ENCODE peak calls at places on chromosomes 12 and 14, in seven cellular contexts. One of them, this sample, is unnamed.

GRCh38 chr12:115046805-115047204 is 362.8 kb upstream of the TBX3 start:
- DNase-seq in NB4: peak
- DNase-seq in HL-60: peak
- DNase-seq in A549: no peak
- DNase-seq in suprapubic skin: no peak
- DNase-seq in AG10803: no peak
- DNase-seq in HCT116: peak
- DNase-seq in this sample: no peak

GRCh38 chr12:29782285-29782820 is 1.4 kb downstream of the TMTC1 start:
- DNase-seq in NB4: peak
- DNase-seq in HL-60: peak
- DNase-seq in suprapubic skin: no peak
- DNase-seq in A549: no peak
- DNase-seq in HCT116: no peak
- DNase-seq in AG10803: peak
- DNase-seq in this sample: no peak

GRCh38 chr14:99726538-99727095 is 42.5 kb downstream of the CYP46A1 start:
- DNase-seq in AG10803: no peak
- DNase-seq in A549: no peak
- DNase-seq in suprapubic skin: peak
- DNase-seq in HL-60: no peak
- DNase-seq in NB4: no peak
- DNase-seq in HCT116: no peak
- DNase-seq in this sample: peak

GRCh38 chr12:116102019-116102418 is 175.5 kb downstream of the MED13L start:
- DNase-seq in NB4: no peak
- DNase-seq in suprapubic skin: no peak
- DNase-seq in A549: no peak
- DNase-seq in AG10803: peak
- DNase-seq in HL-60: no peak
- DNase-seq in HCT116: no peak
- DNase-seq in this sample: no peak

GRCh38 chr12:124296295-124296915 is 1.5 kb downstream of the RFLNA start:
- DNase-seq in NB4: no peak
- DNase-seq in AG10803: no peak
- DNase-seq in A549: no peak
- DNase-seq in HL-60: no peak
- DNase-seq in HCT116: no peak
- DNase-seq in suprapubic skin: no peak
- DNase-seq in this sample: no peak

GRCh38 chr12:97921957-97922722 is 459.5 kb downstream of the RMST start:
- DNase-seq in A549: no peak
- DNase-seq in AG10803: peak
- DNase-seq in suprapubic skin: no peak
- DNase-seq in HL-60: no peak
- DNase-seq in NB4: no peak
- DNase-seq in HCT116: no peak
- DNase-seq in this sample: peak

GRCh38 chr14:68651075-68651474 is 141.8 kb downstream of the ZFP36L1 start:
- DNase-seq in HCT116: no peak
- DNase-seq in AG10803: no peak
- DNase-seq in NB4: no peak
- DNase-seq in HL-60: no peak
- DNase-seq in A549: no peak
- DNase-seq in suprapubic skin: no peak
- DNase-seq in this sample: no peak

GRCh38 chr12:79778802-79779201 is 88.0 kb upstream of the PAWR start:
- DNase-seq in HL-60: no peak
- DNase-seq in HCT116: no peak
- DNase-seq in AG10803: no peak
- DNase-seq in suprapubic skin: no peak
- DNase-seq in NB4: no peak
- DNase-seq in A549: no peak
- DNase-seq in this sample: no peak

GRCh38 chr12:132617822-132618682 is 524 bp upstream of the P2RX2 start:
- DNase-seq in AG10803: no peak
- DNase-seq in NB4: no peak
- DNase-seq in HL-60: no peak
- DNase-seq in A549: no peak
- DNase-seq in suprapubic skin: no peak
- DNase-seq in HCT116: no peak
- DNase-seq in this sample: no peak

DNA sequence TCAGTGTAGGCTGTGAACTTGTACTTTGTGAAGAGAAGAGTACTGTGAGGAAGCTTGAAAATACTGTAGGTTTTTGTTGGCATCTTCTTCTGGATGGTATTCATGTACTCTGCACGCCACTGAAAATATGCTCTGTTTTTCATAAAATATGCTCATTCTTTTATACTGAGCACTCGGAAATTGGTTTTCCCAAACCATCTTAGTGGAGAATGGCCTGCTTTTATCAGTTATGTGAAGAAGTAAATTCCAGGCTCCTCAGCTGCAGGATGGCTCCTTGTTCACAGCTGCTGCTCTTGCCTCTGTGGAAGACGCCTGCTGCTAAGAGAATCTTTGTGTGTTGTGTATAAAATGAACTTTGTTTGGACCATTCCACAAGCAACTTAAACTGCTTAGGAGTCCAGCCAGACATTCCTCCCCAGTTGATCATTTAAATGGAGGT is 443.5 kb upstream of the RGS6 start:
- DNase-seq in AG10803: peak
- DNase-seq in NB4: no peak
- DNase-seq in A549: no peak
- DNase-seq in HCT116: no peak
- DNase-seq in HL-60: no peak
- DNase-seq in suprapubic skin: no peak
- DNase-seq in this sample: no peak
- H3K4me3 ChIP-seq in AG10803: no peak
- H3K4me3 ChIP-seq in NB4: no peak
- H3K4me3 ChIP-seq in A549: no peak
- H3K4me3 ChIP-seq in HCT116: no peak
- H3K4me3 ChIP-seq in HL-60: no peak
- H3K4me3 ChIP-seq in suprapubic skin: no peak
- H3K4me3 ChIP-seq in this sample: no peak

GRCh38 chr12:1922985-1923384 is 4.5 kb upstream of the CACNA2D4 start:
- DNase-seq in A549: no peak
- DNase-seq in suprapubic skin: no peak
- DNase-seq in HL-60: no peak
- DNase-seq in HCT116: no peak
- DNase-seq in AG10803: no peak
- DNase-seq in NB4: peak
- DNase-seq in this sample: peak

GRCh38 chr12:1927051-1927680 is 8.7 kb upstream of the CACNA2D4 start:
- DNase-seq in NB4: no peak
- DNase-seq in AG10803: no peak
- DNase-seq in HL-60: no peak
- DNase-seq in suprapubic skin: no peak
- DNase-seq in HCT116: no peak
- DNase-seq in A549: no peak
- DNase-seq in this sample: peak

GRCh38 chr12:1926274-1926673 is 7.8 kb upstream of the CACNA2D4 start:
- DNase-seq in NB4: peak
- DNase-seq in A549: no peak
- DNase-seq in HCT116: no peak
- DNase-seq in AG10803: no peak
- DNase-seq in suprapubic skin: no peak
- DNase-seq in HL-60: no peak
- DNase-seq in this sample: peak

GRCh38 chr12:1927751-1928351 is 9.4 kb upstream of the CACNA2D4 start:
- DNase-seq in NB4: no peak
- DNase-seq in HL-60: no peak
- DNase-seq in AG10803: peak
- DNase-seq in A549: no peak
- DNase-seq in suprapubic skin: peak
- DNase-seq in HCT116: no peak
- DNase-seq in this sample: peak

DNA sequence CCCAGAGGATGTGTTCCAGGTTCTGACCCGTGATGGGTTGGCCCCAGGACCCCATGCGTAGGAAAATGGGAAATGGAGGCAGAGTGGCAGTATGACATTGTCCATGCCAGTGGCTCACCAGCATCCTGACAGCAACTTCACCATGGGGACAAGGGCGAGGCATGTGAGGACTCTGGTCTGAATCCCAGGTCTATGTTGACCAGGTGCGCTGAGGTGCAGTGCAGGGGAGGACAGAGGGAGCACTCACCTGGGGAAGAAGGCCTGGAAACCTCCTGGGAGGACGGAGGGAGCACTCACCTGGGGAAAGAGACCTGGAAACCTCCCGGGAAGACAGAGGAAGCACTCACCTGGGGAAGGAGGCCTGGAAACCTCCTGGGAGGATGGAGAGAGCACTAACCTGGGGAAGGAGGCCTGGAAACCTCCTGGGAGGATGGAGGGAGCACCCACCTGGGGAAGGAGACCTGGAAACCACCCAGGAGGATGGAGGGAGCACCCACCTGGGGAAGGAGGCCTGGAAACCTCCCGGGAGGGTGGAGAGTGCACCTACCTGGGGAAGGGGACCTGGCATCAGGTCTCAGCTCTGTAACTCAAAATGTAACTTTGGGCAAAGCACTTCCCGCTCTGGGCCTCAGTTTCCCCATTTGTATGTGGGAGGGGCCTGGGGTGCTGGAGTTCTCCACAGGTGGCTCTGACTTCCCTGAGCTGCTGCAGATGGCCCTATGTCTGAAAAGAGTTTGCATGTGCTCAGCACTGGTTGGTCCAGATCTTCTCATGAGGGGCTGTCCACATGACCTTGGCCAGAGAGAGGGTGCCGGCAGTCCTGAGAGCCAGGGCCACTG is 6.9 kb upstream of the CACNA2D4 start:
- DNase-seq in HL-60: no peak
- DNase-seq in NB4: peak
- DNase-seq in suprapubic skin: peak
- DNase-seq in HCT116: no peak
- DNase-seq in AG10803: no peak
- DNase-seq in A549: no peak
- DNase-seq in this sample: peak
- H3K4me3 ChIP-seq in HL-60: no peak
- H3K4me3 ChIP-seq in NB4: no peak
- H3K4me3 ChIP-seq in suprapubic skin: no peak
- H3K4me3 ChIP-seq in HCT116: no peak
- H3K4me3 ChIP-seq in AG10803: no peak
- H3K4me3 ChIP-seq in A549: no peak
- H3K4me3 ChIP-seq in this sample: no peak

GRCh38 chr14:56002316-56002715 is 115.9 kb upstream of the PELI2 start:
- DNase-seq in suprapubic skin: no peak
- DNase-seq in NB4: no peak
- DNase-seq in A549: no peak
- DNase-seq in HL-60: no peak
- DNase-seq in AG10803: peak
- DNase-seq in HCT116: no peak
- DNase-seq in this sample: no peak

GRCh38 chr14:56005580-56006053 is 112.6 kb upstream of the PELI2 start:
- DNase-seq in NB4: no peak
- DNase-seq in A549: no peak
- DNase-seq in HCT116: no peak
- DNase-seq in AG10803: peak
- DNase-seq in HL-60: no peak
- DNase-seq in suprapubic skin: no peak
- DNase-seq in this sample: no peak

GRCh38 chr14:56004323-56004722 is 113.9 kb upstream of the PELI2 start:
- DNase-seq in NB4: no peak
- DNase-seq in AG10803: no peak
- DNase-seq in A549: no peak
- DNase-seq in HCT116: no peak
- DNase-seq in HL-60: no peak
- DNase-seq in suprapubic skin: no peak
- DNase-seq in this sample: no peak

GRCh38 chr14:56002876-56003625 is 115.2 kb upstream of the PELI2 start:
- DNase-seq in AG10803: no peak
- DNase-seq in NB4: no peak
- DNase-seq in suprapubic skin: no peak
- DNase-seq in HL-60: no peak
- DNase-seq in HCT116: no peak
- DNase-seq in A549: no peak
- DNase-seq in this sample: no peak

DNA sequence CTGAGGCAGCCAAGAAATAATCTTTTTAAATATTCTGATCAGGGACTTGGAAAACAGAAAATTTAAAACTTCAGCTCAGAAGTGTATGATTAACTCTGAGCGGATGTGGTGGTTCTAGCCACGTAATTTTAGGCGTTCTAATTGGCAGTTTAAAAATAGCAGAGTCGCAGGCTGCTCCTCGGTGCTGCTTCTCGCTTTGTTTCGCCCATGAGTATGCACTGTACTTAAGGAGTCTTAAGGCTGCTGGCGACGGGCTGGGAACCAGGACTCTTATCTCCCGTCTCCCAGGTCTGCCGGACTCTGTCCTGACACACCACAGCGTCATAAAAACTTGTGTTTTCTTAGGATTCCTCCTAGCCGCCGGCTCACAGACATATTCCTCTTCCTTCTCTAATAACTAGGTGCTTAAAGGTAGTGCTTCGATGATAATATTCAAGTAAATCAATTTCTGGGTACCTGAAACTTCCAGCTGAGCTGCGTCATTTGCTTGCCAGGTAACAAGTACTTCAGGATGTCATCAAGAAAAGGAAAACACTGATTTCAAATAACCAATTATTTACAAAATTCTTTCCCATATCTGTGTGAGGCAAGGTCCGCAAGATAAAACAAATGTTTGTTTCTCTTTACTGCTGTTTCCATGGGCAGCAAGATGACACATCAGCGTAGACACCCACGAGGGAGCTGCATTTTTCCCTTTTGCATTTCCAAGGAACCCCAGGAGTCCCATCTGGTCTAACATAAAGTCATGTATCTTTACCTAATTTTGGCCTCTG is 113.2 kb upstream of the PELI2 start:
- DNase-seq in HL-60: no peak
- DNase-seq in AG10803: peak
- DNase-seq in HCT116: no peak
- DNase-seq in NB4: no peak
- DNase-seq in suprapubic skin: no peak
- DNase-seq in A549: peak
- DNase-seq in this sample: no peak
- H3K4me3 ChIP-seq in HL-60: no peak
- H3K4me3 ChIP-seq in AG10803: peak
- H3K4me3 ChIP-seq in HCT116: no peak
- H3K4me3 ChIP-seq in NB4: no peak
- H3K4me3 ChIP-seq in suprapubic skin: peak
- H3K4me3 ChIP-seq in A549: peak
- H3K4me3 ChIP-seq in this sample: peak

GRCh38 chr12:26108915-26109314 is 15.9 kb downstream of the BHLHE41 start:
- DNase-seq in suprapubic skin: no peak
- DNase-seq in HL-60: no peak
- DNase-seq in HCT116: no peak
- DNase-seq in A549: no peak
- DNase-seq in NB4: no peak
- DNase-seq in AG10803: no peak
- DNase-seq in this sample: no peak
- H3K4me3 ChIP-seq in suprapubic skin: no peak
- H3K4me3 ChIP-seq in HL-60: no peak
- H3K4me3 ChIP-seq in HCT116: no peak
- H3K4me3 ChIP-seq in A549: no peak
- H3K4me3 ChIP-seq in NB4: no peak
- H3K4me3 ChIP-seq in AG10803: no peak
- H3K4me3 ChIP-seq in this sample: no peak